ENCODE peak calls at places on chromosomes 6 and 20, in ten cellular contexts. L, F, S, R, V, K, Q, D, M and Z are unnamed samples.

GRCh38 chr20:6784767-6785166 is 17.3 kb downstream of the BMP2 start:
- DNase-seq in L (no peak), F (no peak), S (no peak), R (no peak), V (no peak), K (no peak), Q (no peak), D (no peak), M (no peak), Z (no peak)

GRCh38 chr6:156379392-156379910 is 397.7 kb upstream of the ARID1B start:
- DNase-seq in L (no peak), F (peak), S (no peak), R (no peak), V (no peak), K (no peak), Q (no peak), D (no peak), M (no peak), Z (no peak)

GRCh38 chr6:42572523-42572922 is 8.7 kb downstream of the UBR2 start:
- DNase-seq in L (peak), F (no peak), S (no peak), R (no peak), V (no peak), K (no peak), Q (no peak), D (no peak), M (no peak), Z (peak)

GRCh38 chr6:41284726-41285125 is 1.8 kb downstream of the TREM1 start:
- DNase-seq in L (no peak), F (peak), S (peak), R (no peak), V (no peak), K (peak), Q (no peak), D (no peak), M (no peak), Z (no peak)

GRCh38 chr6:36839819-36840379 is 655 bp upstream of the CPNE5 start:
- DNase-seq in L (peak), F (no peak), S (peak), R (no peak), V (peak), K (peak), Q (peak), D (peak), M (peak), Z (peak)

GRCh38 chr6:42407379-42407778 is 44.3 kb downstream of the TRERF1 start:
- DNase-seq in L (no peak), F (peak), S (peak), R (peak), V (peak), K (peak), Q (no peak), D (no peak), M (no peak), Z (no peak)

GRCh38 chr6:121823437-121823851 is 388.0 kb downstream of the GJA1 start:
- DNase-seq in L (no peak), F (peak), S (peak), R (no peak), V (no peak), K (peak), Q (no peak), D (no peak), M (no peak), Z (no peak)

GRCh38 chr20:8808180-8808535 is 260.7 kb upstream of the PLCB4 start:
- DNase-seq in L (no peak), F (no peak), S (no peak), R (no peak), V (peak), K (no peak), Q (no peak), D (no peak), M (no peak), Z (no peak)

GRCh38 chr6:144127097-144127496 is 23.2 kb upstream of the STX11 start:
- DNase-seq in L (no peak), F (no peak), S (no peak), R (no peak), V (no peak), K (no peak), Q (no peak), D (no peak), M (no peak), Z (no peak)

GRCh38 chr6:31907158-31907813 is 5.4 kb upstream of the ZBTB12 start:
- DNase-seq in L (peak), F (peak), S (peak), R (no peak), V (peak), K (peak), Q (no peak), D (no peak), M (no peak), Z (no peak)

GRCh38 chr6:75149253-75149652 is 56.6 kb downstream of the COL12A1 start:
- DNase-seq in L (no peak), F (peak), S (no peak), R (no peak), V (no peak), K (no peak), Q (no peak), D (no peak), M (no peak), Z (no peak)

GRCh38 chr6:159071843-159072769 is 27.3 kb upstream of the TAGAP start:
- DNase-seq in L (no peak), F (no peak), S (no peak), R (no peak), V (no peak), K (no peak), Q (no peak), D (no peak), M (no peak), Z (no peak)

GRCh38 chr6:119552016-119552415 is 202.5 kb upstream of the MAN1A1 start:
- DNase-seq in L (no peak), F (no peak), S (peak), R (no peak), V (no peak), K (no peak), Q (no peak), D (no peak), M (no peak), Z (no peak)

GRCh38 chr20:25273541-25274358 is 25.9 kb downstream of the PYGB start:
- DNase-seq in L (no peak), F (no peak), S (no peak), R (peak), V (no peak), K (no peak), Q (no peak), D (peak), M (no peak), Z (no peak)

GRCh38 chr20:48679603-48680002 is 148.2 kb downstream of the PREX1 start:
- DNase-seq in L (peak), F (no peak), S (no peak), R (peak), V (no peak), K (peak), Q (peak), D (peak), M (no peak), Z (peak)

GRCh38 chr6:54431466-54431865 is 123.2 kb downstream of the TINAG start:
- DNase-seq in L (no peak), F (no peak), S (peak), R (no peak), V (no peak), K (no peak), Q (no peak), D (no peak), M (no peak), Z (no peak)

GRCh38 chr6:170314983-170315382 is 8.4 kb downstream of the FAM120B start:
- DNase-seq in L (no peak), F (no peak), S (no peak), R (no peak), V (no peak), K (no peak), Q (no peak), D (no peak), M (no peak), Z (no peak)

GRCh38 chr6:7920425-7920824 is 9.8 kb upstream of the TXNDC5 start:
- DNase-seq in L (no peak), F (no peak), S (no peak), R (no peak), V (no peak), K (no peak), Q (no peak), D (peak), M (no peak), Z (no peak)

GRCh38 chr6:169752074-169752623 is 727 bp downstream of the ERMARD start:
- DNase-seq in L (no peak), F (no peak), S (no peak), R (no peak), V (no peak), K (no peak), Q (no peak), D (peak), M (no peak), Z (no peak)

GRCh38 chr20:50467618-50468373 is 42.4 kb upstream of the PTPN1 start:
- DNase-seq in L (peak), F (peak), S (peak), R (peak), V (peak), K (peak), Q (peak), D (peak), M (no peak), Z (peak)

GRCh38 chr20:51802170-51802745 is at the start of gene SALL4:
- DNase-seq in L (no peak), F (no peak), S (no peak), R (no peak), V (peak), K (no peak), Q (no peak), D (no peak), M (no peak), Z (peak)

GRCh38 chr6:136956590-136957573 is 34.8 kb downstream of the SLC35D3 start:
- DNase-seq in L (peak), F (no peak), S (no peak), R (no peak), V (no peak), K (no peak), Q (peak), D (no peak), M (no peak), Z (no peak)

GRCh38 chr6:3326981-3327380 is 68.2 kb downstream of the PSMG4 start:
- DNase-seq in L (no peak), F (no peak), S (no peak), R (no peak), V (no peak), K (no peak), Q (no peak), D (no peak), M (no peak), Z (no peak)

GRCh38 chr20:25149986-25150385 is 45.5 kb upstream of the ENTPD6 start:
- DNase-seq in L (no peak), F (no peak), S (no peak), R (no peak), V (no peak), K (no peak), Q (no peak), D (no peak), M (no peak), Z (no peak)

GRCh38 chr6:162478191-162478642 is 249.3 kb downstream of the PRKN start:
- DNase-seq in L (no peak), F (no peak), S (no peak), R (no peak), V (no peak), K (no peak), Q (no peak), D (no peak), M (no peak), Z (no peak)

GRCh38 chr6:137970368-137970767 is 103.3 kb downstream of the TNFAIP3 start:
- DNase-seq in L (no peak), F (no peak), S (no peak), R (no peak), V (no peak), K (no peak), Q (no peak), D (peak), M (no peak), Z (no peak)

GRCh38 chr20:41135187-41135887 is 2.0 kb upstream of the PLCG1 start:
- DNase-seq in L (peak), F (no peak), S (no peak), R (no peak), V (peak), K (peak), Q (peak), D (peak), M (no peak), Z (peak)

GRCh38 chr20:38878798-38879197 is 47.4 kb upstream of the FAM83D start:
- DNase-seq in L (no peak), F (peak), S (peak), R (no peak), V (no peak), K (no peak), Q (peak), D (no peak), M (no peak), Z (peak)

GRCh38 chr20:62977613-62978558 is 25.4 kb downstream of the SLC17A9 start:
- DNase-seq in L (peak), F (no peak), S (no peak), R (no peak), V (no peak), K (peak), Q (no peak), D (peak), M (peak), Z (no peak)

GRCh38 chr6:64280569-64280968 is 645.0 kb downstream of the PHF3 start:
- DNase-seq in L (peak), F (no peak), S (no peak), R (no peak), V (peak), K (no peak), Q (peak), D (no peak), M (no peak), Z (peak)

GRCh38 chr6:41430875-41431274 is 95.5 kb downstream of the NCR2 start:
- DNase-seq in L (no peak), F (peak), S (peak), R (no peak), V (no peak), K (peak), Q (no peak), D (no peak), M (no peak), Z (no peak)

GRCh38 chr6:85662251-85662650 is 19.6 kb upstream of the SYNCRIP start:
- DNase-seq in L (no peak), F (no peak), S (no peak), R (no peak), V (no peak), K (no peak), Q (no peak), D (no peak), M (no peak), Z (no peak)

GRCh38 chr20:22977047-22977785 is 57.9 kb upstream of the SSTR4 start:
- DNase-seq in L (no peak), F (no peak), S (no peak), R (no peak), V (peak), K (no peak), Q (no peak), D (no peak), M (no peak), Z (no peak)

GRCh38 chr6:89951574-89952360 is 57.5 kb downstream of the GJA10 start:
- DNase-seq in L (no peak), F (peak), S (no peak), R (no peak), V (no peak), K (peak), Q (no peak), D (no peak), M (no peak), Z (no peak)

GRCh38 chr6:37253608-37254007 is 4.0 kb upstream of the TBC1D22B start:
- DNase-seq in L (no peak), F (no peak), S (no peak), R (no peak), V (no peak), K (no peak), Q (no peak), D (no peak), M (no peak), Z (no peak)